ENCODE peak calls at places on chromosomes 16 and 17, in five cellular contexts. One of them, this sample, is unnamed.

GRCh38 chr17:72421128-72422092 is 300.6 kb downstream of the SOX9 start:
- DNase-seq in endothelial cell: no peak
- DNase-seq in IMR-90: peak; percentile 98
- DNase-seq in tibial artery: no peak
- DNase-seq in MM.1S: peak; percentile 81
- DNase-seq in this sample: no peak

GRCh38 chr16:30113031-30113710 is at the start of gene GDPD3:
- DNase-seq in tibial artery: no peak
- DNase-seq in MM.1S: no peak
- DNase-seq in endothelial cell: no peak
- DNase-seq in IMR-90: no peak
- DNase-seq in this sample: no peak

GRCh38 chr17:38751803-38752118 is 780 bp upstream of the PSMB3 start:
- DNase-seq in MM.1S: peak; percentile 84
- DNase-seq in IMR-90: peak; percentile 84
- DNase-seq in tibial artery: peak; percentile 83
- DNase-seq in endothelial cell: peak; percentile 85
- DNase-seq in this sample: peak; percentile 74

GRCh38 chr16:70253291-70254094 is 1.8 kb upstream of the EXOSC6 start:
- DNase-seq in endothelial cell: peak; percentile 70
- DNase-seq in IMR-90: peak; percentile 36
- DNase-seq in MM.1S: peak; percentile 33
- DNase-seq in tibial artery: no peak
- DNase-seq in this sample: peak; percentile 49

GRCh38 chr17:29705352-29705751 is 82.6 kb upstream of the CORO6 start:
- DNase-seq in tibial artery: no peak
- DNase-seq in IMR-90: no peak
- DNase-seq in MM.1S: peak; percentile 19
- DNase-seq in endothelial cell: no peak
- DNase-seq in this sample: no peak

GRCh38 chr16:70437017-70437581 is 1.8 kb downstream of the ST3GAL2 start:
- DNase-seq in tibial artery: no peak
- DNase-seq in endothelial cell: no peak
- DNase-seq in MM.1S: no peak
- DNase-seq in IMR-90: peak; percentile 94
- DNase-seq in this sample: peak; percentile 94

GRCh38 chr16:87681990-87682570 is 79.8 kb downstream of the JPH3 start:
- DNase-seq in endothelial cell: no peak
- DNase-seq in tibial artery: no peak
- DNase-seq in MM.1S: no peak
- DNase-seq in IMR-90: peak; percentile 78
- DNase-seq in this sample: peak; percentile 19

GRCh38 chr16:2515180-2515803 is 1.5 kb downstream of the ATP6V0C start:
- DNase-seq in MM.1S: no peak
- DNase-seq in tibial artery: no peak
- DNase-seq in IMR-90: no peak
- DNase-seq in endothelial cell: no peak
- DNase-seq in this sample: no peak

GRCh38 chr16:6153901-6154300 is 1056.3 kb upstream of the EEF2KMT start:
- DNase-seq in tibial artery: no peak
- DNase-seq in IMR-90: no peak
- DNase-seq in endothelial cell: no peak
- DNase-seq in MM.1S: no peak
- DNase-seq in this sample: no peak

GRCh38 chr17:15412606-15413005 is 54.8 kb downstream of the CDRT4 start:
- DNase-seq in IMR-90: no peak
- DNase-seq in MM.1S: no peak
- DNase-seq in endothelial cell: no peak
- DNase-seq in tibial artery: peak; percentile 32
- DNase-seq in this sample: no peak

GRCh38 chr17:29019475-29020181 is 13.8 kb upstream of the SEZ6 start:
- DNase-seq in MM.1S: no peak
- DNase-seq in endothelial cell: no peak
- DNase-seq in tibial artery: no peak
- DNase-seq in IMR-90: no peak
- DNase-seq in this sample: no peak

DNA sequence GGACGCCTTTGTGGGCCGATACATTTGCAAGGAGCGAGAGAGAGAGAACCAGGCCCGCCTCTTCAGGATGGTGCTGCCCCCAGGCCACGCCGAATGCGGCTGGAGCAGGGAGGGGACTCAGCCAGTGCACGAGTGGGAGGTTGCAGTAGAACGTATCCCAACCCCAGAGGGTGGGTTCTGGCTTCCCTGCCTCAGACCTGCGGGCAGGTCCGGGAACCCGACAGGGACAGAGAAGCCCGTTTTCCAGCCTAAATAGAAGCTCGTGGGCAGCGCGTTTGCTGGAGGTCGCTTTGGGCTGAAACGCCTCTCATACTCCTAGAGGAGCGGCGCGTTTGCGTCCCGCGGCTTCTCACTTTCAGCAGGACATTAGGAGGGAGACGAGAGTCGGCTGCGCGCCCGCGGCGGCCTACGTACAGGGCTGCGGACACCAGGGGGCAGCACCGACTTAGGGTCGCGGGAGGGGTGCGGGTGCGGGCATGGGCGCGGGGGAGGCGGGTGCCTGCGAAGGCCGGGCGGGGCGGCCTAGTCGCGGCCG is 11.0 kb downstream of the TBX2 start:
- DNase-seq in endothelial cell: peak; percentile 91
- DNase-seq in tibial artery: peak; percentile 71
- DNase-seq in MM.1S: peak; percentile 59
- DNase-seq in IMR-90: peak; percentile 86
- DNase-seq in this sample: peak; percentile 96
- TF ChIP-seq CTCF in endothelial cell: peak; percentile 68
- TF ChIP-seq CTCF in tibial artery: peak; percentile 49
- TF ChIP-seq CTCF in MM.1S: peak; percentile 44
- TF ChIP-seq CTCF in IMR-90: peak; percentile 70
- TF ChIP-seq CTCF in this sample: peak; percentile 84

GRCh38 chr17:18004901-18005305 is 32.2 kb downstream of the DRC3 start:
- DNase-seq in endothelial cell: no peak
- DNase-seq in IMR-90: no peak
- DNase-seq in MM.1S: no peak
- DNase-seq in tibial artery: no peak
- DNase-seq in this sample: no peak
- TF ChIP-seq CTCF in endothelial cell: peak; percentile 39
- TF ChIP-seq CTCF in IMR-90: peak; percentile 21
- TF ChIP-seq CTCF in MM.1S: no peak
- TF ChIP-seq CTCF in tibial artery: no peak
- TF ChIP-seq CTCF in this sample: peak; percentile 55

GRCh38 chr16:24955975-24956731 is 59.0 kb downstream of the ARHGAP17 start:
- DNase-seq in tibial artery: no peak
- DNase-seq in endothelial cell: no peak
- DNase-seq in IMR-90: no peak
- DNase-seq in MM.1S: no peak
- DNase-seq in this sample: no peak
- TF ChIP-seq CTCF in tibial artery: no peak
- TF ChIP-seq CTCF in endothelial cell: no peak
- TF ChIP-seq CTCF in IMR-90: no peak
- TF ChIP-seq CTCF in MM.1S: no peak
- TF ChIP-seq CTCF in this sample: no peak

GRCh38 chr17:16537130-16537458 is 31.9 kb downstream of the ZNF287 start:
- DNase-seq in IMR-90: no peak
- DNase-seq in endothelial cell: no peak
- DNase-seq in MM.1S: no peak
- DNase-seq in tibial artery: no peak
- DNase-seq in this sample: no peak
- TF ChIP-seq CTCF in IMR-90: no peak
- TF ChIP-seq CTCF in endothelial cell: no peak
- TF ChIP-seq CTCF in MM.1S: no peak
- TF ChIP-seq CTCF in tibial artery: no peak
- TF ChIP-seq CTCF in this sample: no peak

GRCh38 chr17:48215583-48216139 is 108.1 kb downstream of the SNX11 start:
- DNase-seq in endothelial cell: peak; percentile 57
- DNase-seq in tibial artery: no peak
- DNase-seq in IMR-90: peak; percentile 28
- DNase-seq in MM.1S: peak; percentile 16
- DNase-seq in this sample: peak; percentile 67
- TF ChIP-seq CTCF in endothelial cell: peak; percentile 63
- TF ChIP-seq CTCF in tibial artery: no peak
- TF ChIP-seq CTCF in IMR-90: peak; percentile 37
- TF ChIP-seq CTCF in MM.1S: peak; percentile 36
- TF ChIP-seq CTCF in this sample: peak; percentile 79

DNA sequence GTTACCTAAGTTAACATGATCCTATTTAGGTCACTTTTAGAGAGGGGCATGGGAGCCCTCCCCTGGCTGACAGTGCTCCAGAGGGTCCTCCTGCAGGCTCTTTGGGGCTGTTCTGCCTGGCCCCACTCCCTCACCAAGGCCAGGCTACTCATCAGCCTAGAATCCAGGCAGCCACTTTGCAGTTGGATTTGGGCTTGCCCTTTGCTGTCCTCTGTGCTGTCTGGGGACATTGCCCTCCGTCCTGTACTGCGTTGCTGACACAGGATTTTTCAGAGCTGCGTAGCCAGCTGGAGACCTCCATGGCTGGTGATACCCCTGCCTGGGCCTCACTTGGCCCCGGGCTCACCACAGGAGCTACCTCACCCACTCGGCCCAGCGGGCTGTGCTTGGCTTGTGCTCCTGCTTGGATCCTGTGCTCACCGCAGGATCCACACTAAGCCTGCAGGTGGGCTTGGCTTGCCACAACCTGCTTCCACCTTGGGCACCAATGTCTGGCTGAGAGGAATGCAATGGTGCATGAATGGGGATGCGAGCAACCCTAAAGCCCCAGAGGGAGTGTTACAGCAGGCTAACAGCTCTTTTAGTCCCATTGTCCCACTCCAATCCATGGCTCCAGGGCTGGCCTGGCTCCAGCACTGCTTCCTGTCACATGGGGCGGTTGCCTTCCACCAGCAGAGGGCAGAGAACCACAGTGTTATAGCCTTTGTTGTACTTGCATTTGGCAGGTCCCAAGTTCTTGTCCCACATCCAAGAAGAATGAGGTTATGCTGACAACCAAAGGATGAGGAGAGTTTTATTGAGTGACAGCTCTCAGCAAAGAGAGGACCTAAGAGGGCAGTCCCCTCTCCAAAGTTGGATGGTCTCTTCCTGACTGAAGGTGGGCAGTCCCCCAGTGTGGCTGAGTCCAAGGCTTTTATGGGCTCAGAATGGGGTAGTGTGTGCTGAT is 21.5 kb downstream of the CCL4 start:
- DNase-seq in endothelial cell: no peak
- DNase-seq in MM.1S: no peak
- DNase-seq in tibial artery: no peak
- DNase-seq in IMR-90: no peak
- DNase-seq in this sample: no peak
- TF ChIP-seq CTCF in endothelial cell: no peak
- TF ChIP-seq CTCF in MM.1S: no peak
- TF ChIP-seq CTCF in tibial artery: no peak
- TF ChIP-seq CTCF in IMR-90: no peak
- TF ChIP-seq CTCF in this sample: no peak

DNA sequence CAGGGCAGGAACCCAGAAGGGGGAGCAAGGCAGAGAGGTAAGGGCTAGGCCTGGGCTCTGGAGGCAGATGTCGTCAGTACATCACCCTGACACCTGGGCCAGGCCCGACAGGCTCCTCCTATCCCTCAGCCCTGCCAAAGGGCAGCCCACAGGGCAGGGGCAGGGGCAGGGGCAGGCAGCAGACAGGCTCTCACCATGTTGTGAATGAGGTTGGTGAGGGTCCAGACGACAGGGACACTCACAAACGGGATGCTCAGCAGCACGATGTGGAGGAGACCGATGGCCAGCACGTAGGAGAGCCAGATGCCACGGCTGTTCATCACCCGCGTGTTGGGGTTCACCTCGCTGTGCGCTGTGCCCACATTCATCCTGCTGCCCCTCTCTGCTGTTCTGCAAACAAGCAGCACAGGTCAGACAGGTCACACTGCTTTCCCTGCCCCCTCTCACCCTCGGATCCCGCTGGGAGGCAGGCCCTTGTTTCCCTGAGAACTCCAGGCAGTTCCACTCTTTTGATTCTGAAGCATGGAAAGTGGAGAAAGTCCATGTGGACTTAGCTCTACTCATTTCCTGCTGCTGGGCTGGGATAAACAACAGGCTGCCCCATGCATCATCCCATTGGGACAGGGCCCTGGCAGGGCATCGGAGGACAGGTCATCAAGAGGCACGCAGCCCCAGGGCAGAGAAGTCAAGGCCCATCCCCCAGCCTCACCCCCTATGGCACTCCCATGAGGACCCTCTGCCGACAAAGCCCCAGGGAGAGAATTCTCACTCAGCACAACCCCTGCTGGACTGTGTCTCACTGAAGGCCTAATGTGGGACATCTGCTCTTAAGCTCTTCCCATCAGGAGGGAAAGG is 3.3 kb downstream of the ORMDL3 start:
- DNase-seq in IMR-90: peak; percentile 49
- DNase-seq in endothelial cell: no peak
- DNase-seq in tibial artery: no peak
- DNase-seq in MM.1S: no peak
- DNase-seq in this sample: no peak
- TF ChIP-seq CTCF in IMR-90: peak; percentile 13
- TF ChIP-seq CTCF in endothelial cell: no peak
- TF ChIP-seq CTCF in tibial artery: no peak
- TF ChIP-seq CTCF in MM.1S: no peak
- TF ChIP-seq CTCF in this sample: peak; percentile 38

GRCh38 chr17:17902357-17902756 is 65.6 kb upstream of the SREBF1 start:
- DNase-seq in MM.1S: no peak
- DNase-seq in tibial artery: no peak
- DNase-seq in endothelial cell: no peak
- DNase-seq in IMR-90: no peak
- DNase-seq in this sample: no peak
- TF ChIP-seq CTCF in MM.1S: no peak
- TF ChIP-seq CTCF in tibial artery: no peak
- TF ChIP-seq CTCF in endothelial cell: no peak
- TF ChIP-seq CTCF in IMR-90: no peak
- TF ChIP-seq CTCF in this sample: peak; percentile 9